ENCODE peak calls at places on chromosomes 4 and X, in ten cellular contexts. D is HCT116, E is transverse colon, V is spleen, P is stomach, Y is endothelial cell of umbilical vein, K is HL-60, J is suprapubic skin, M is GM23338, U is vagina. A is an unnamed sample. For H3K27me3, the result is how much of the 10 kb centered on the place peaks cover.

GRCh38 chr4:93396274-93396673 is 432.3 kb upstream of the ATOH1 start:
- DNase-seq in K (no peak), U (no peak), D (peak), M (no peak), Y (peak), J (no peak), V (no peak), E (no peak), P (no peak), A (no peak)

GRCh38 chrX:35890699-35891098 is 28.8 kb upstream of the CFAP47 start:
- DNase-seq in Y (no peak), J (no peak), P (peak), V (no peak), M (peak), K (no peak), D (no peak), U (no peak), E (peak), A (peak)

GRCh38 chr4:151688785-151689043 is 72.1 kb downstream of the GATB start:
- DNase-seq in P (no peak), V (no peak), U (no peak), D (no peak), J (no peak), Y (no peak), E (no peak), M (no peak), K (no peak), A (no peak)

GRCh38 chr4:7942019-7942556 is 2.4 kb upstream of the AFAP1 start:
- DNase-seq in J (no peak), K (no peak), V (no peak), U (no peak), E (no peak), Y (no peak), D (no peak), P (no peak), M (no peak), A (no peak)

GRCh38 chr4:72715299-72715698 is 146.3 kb upstream of the ADAMTS3 start:
- DNase-seq in M (no peak), P (no peak), D (no peak), K (no peak), U (no peak), J (no peak), Y (no peak), E (no peak), V (no peak), A (no peak)

GRCh38 chr4:157184300-157184699 is 36.2 kb upstream of the GRIA2 start:
- DNase-seq in K (no peak), D (no peak), U (no peak), J (no peak), Y (no peak), P (no peak), V (no peak), M (no peak), E (no peak), A (no peak)

GRCh38 chrX:20144491-20144890 is 2.9 kb upstream of the EIF1AX start:
- DNase-seq in D (no peak), P (no peak), E (no peak), J (no peak), K (no peak), Y (peak), U (no peak), V (no peak), M (no peak), A (no peak)

GRCh38 chr4:95102391-95102790 is 344.6 kb downstream of the BMPR1B start:
- DNase-seq in D (no peak), K (no peak), U (no peak), J (no peak), E (no peak), P (no peak), V (no peak), Y (peak), M (no peak), A (no peak)

GRCh38 chr4:183105092-183105491 is 6.0 kb downstream of the WWC2 start:
- DNase-seq in K (no peak), M (peak), D (no peak), E (no peak), U (no peak), J (no peak), P (no peak), V (no peak), Y (no peak), A (no peak)

GRCh38 chr4:82515705-82516104 is 46.1 kb downstream of the TMEM150C start:
- DNase-seq in V (no peak), E (no peak), P (peak), M (no peak), D (no peak), J (no peak), U (no peak), K (no peak), Y (peak), A (no peak)

GRCh38 chr4:74428278-74428677 is 16.7 kb upstream of the AREG start:
- DNase-seq in U (no peak), J (no peak), K (no peak), D (no peak), V (no peak), Y (peak), E (no peak), P (no peak), M (no peak), A (no peak)

GRCh38 chrX:2318371-2318770 is 182.4 kb downstream of the DHRSX start:
- DNase-seq in Y (no peak), U (no peak), J (no peak), M (no peak), E (no peak), V (no peak), P (no peak), K (no peak), D (no peak), A (no peak)

GRCh38 chrX:2317527-2318055 is 183.2 kb downstream of the DHRSX start:
- DNase-seq in K (no peak), M (no peak), U (no peak), Y (no peak), P (no peak), D (no peak), V (no peak), E (no peak), J (no peak), A (no peak)

GRCh38 chrX:2313864-2314646 is 186.7 kb downstream of the DHRSX start:
- DNase-seq in J (no peak), V (no peak), K (no peak), M (no peak), Y (no peak), P (no peak), E (no peak), D (no peak), U (no peak), A (no peak)

GRCh38 chrX:2316534-2316933 is 184.2 kb downstream of the DHRSX start:
- DNase-seq in Y (no peak), U (no peak), D (no peak), V (no peak), M (no peak), E (no peak), P (no peak), J (no peak), K (no peak), A (no peak)

GRCh38 chrX:2315434-2315833 is 185.3 kb downstream of the DHRSX start:
- DNase-seq in M (no peak), K (no peak), U (no peak), Y (no peak), E (no peak), D (no peak), J (no peak), V (no peak), P (no peak), A (no peak)
- TF ChIP-seq CTCF in M (no peak), K (no peak), U (no peak), Y (no peak), E (no peak), D (no peak), J (no peak), V (no peak), P (no peak), A (no peak)

GRCh38 chr4:42709392-42710065 is 52.6 kb upstream of the ATP8A1 start:
- DNase-seq in D (no peak), P (no peak), E (no peak), V (no peak), U (no peak), Y (no peak), K (no peak), M (no peak), J (no peak), A (no peak)
- H3K27me3 ChIP-seq in D (under half), P (under half), E (under half), V (under half), U (under half), Y (under half), K (under half), M (under half), J (under half), A (under half)

GRCh38 chr4:48779095-48779997 is 733 bp downstream of the FRYL start:
- DNase-seq in D (no peak), J (peak), P (peak), V (peak), Y (peak), E (peak), M (peak), U (no peak), K (peak), A (peak)
- TF ChIP-seq POLR2AphosphoS5 in D (no peak), J (peak), P (peak), V (peak), Y (peak), E (peak), M (no peak), U (no peak), K (no peak), A (peak)

DNA sequence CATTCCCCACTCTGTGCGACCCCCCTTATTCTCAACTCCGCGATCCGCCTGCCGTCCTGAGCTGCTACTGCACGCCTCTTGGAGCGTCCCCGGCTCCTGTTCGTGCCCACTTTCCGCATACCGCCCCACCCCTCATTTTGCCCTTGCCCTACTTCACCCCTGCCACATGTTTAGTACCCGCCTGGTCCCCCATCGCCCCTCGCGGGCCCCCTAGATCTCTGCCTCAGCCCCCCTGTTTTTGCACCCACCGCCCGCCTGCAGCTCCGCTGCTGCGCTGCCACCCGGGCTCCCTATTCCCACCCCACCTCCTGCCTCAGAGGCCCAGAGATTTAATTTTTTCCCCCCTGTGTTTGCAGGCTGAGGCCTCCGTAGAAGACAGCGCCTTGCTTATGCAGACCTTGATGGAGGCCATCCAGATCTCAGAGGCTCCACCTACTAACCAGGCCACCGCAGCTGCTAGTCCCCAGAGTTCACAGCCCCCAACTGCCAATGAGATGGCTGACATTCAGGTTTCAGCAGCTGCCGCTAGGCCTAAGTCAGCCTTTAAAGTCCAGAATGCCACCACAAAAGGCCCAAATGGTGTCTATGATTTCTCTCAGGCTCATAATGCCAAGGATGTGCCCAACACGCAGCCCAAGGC is 1.4 kb downstream of the MAGED1 start:
- DNase-seq in J (no peak), V (no peak), D (no peak), K (no peak), M (peak), U (no peak), P (no peak), Y (peak), E (peak), A (no peak)
- TF ChIP-seq CTCF in J (no peak), V (no peak), D (no peak), K (no peak), M (no peak), U (no peak), P (no peak), Y (no peak), E (no peak), A (no peak)

A was measured in upper lobe of left lung.